ENCODE peak calls at places on chromosomes 12 and 14, in ten cellular contexts. One of them, this sample, is unnamed.

GRCh38 chr12:46830731-46831334 is 5.0 kb upstream of the SLC38A4 start:
- DNase-seq in SW 1271: no peak
- DNase-seq in SHP77: no peak
- DNase-seq in GM19239: no peak
- DNase-seq in upper lobe of right lung: no peak
- DNase-seq in tibial artery: no peak
- DNase-seq in activated CD4-positive, alpha-beta T cell treated with anti-CD3 and anti-CD28 coated beads, Interleukin-2, amount 50 U/mL, for 48 hours: no peak
- DNase-seq in activated CD8-positive, alpha-beta T cell treated with anti-CD3 and anti-CD28 coated beads, Interleukin-2, amount 10 ng/mL, durations not matched to agents 7 days and 5 days: no peak
- DNase-seq in NCI-H1930: peak; percentile 54
- DNase-seq in CD4-positive, CD25-positive, alpha-beta regulatory T cell: no peak
- DNase-seq in this sample: no peak

GRCh38 chr12:46659032-46659703 is 166.6 kb downstream of the SLC38A4 start:
- DNase-seq in SW 1271: no peak
- DNase-seq in SHP77: no peak
- DNase-seq in GM19239: no peak
- DNase-seq in upper lobe of right lung: no peak
- DNase-seq in tibial artery: no peak
- DNase-seq in activated CD4-positive, alpha-beta T cell treated with anti-CD3 and anti-CD28 coated beads, Interleukin-2, amount 50 U/mL, for 48 hours: no peak
- DNase-seq in activated CD8-positive, alpha-beta T cell treated with anti-CD3 and anti-CD28 coated beads, Interleukin-2, amount 10 ng/mL, durations not matched to agents 7 days and 5 days: no peak
- DNase-seq in NCI-H1930: no peak
- DNase-seq in CD4-positive, CD25-positive, alpha-beta regulatory T cell: no peak
- DNase-seq in this sample: no peak

GRCh38 chr12:67647251-67647546 is 1.3 kb upstream of the DYRK2 start:
- DNase-seq in SW 1271: no peak
- DNase-seq in SHP77: peak; percentile 9
- DNase-seq in GM19239: no peak
- DNase-seq in upper lobe of right lung: no peak
- DNase-seq in tibial artery: no peak
- DNase-seq in activated CD4-positive, alpha-beta T cell treated with anti-CD3 and anti-CD28 coated beads, Interleukin-2, amount 50 U/mL, for 48 hours: no peak
- DNase-seq in activated CD8-positive, alpha-beta T cell treated with anti-CD3 and anti-CD28 coated beads, Interleukin-2, amount 10 ng/mL, durations not matched to agents 7 days and 5 days: no peak
- DNase-seq in NCI-H1930: peak; percentile 6
- DNase-seq in CD4-positive, CD25-positive, alpha-beta regulatory T cell: no peak
- DNase-seq in this sample: no peak

GRCh38 chr14:65226824-65227604 is 124.7 kb upstream of the MAX start:
- DNase-seq in SW 1271: no peak
- DNase-seq in SHP77: no peak
- DNase-seq in GM19239: no peak
- DNase-seq in upper lobe of right lung: no peak
- DNase-seq in tibial artery: peak; percentile 21
- DNase-seq in activated CD4-positive, alpha-beta T cell treated with anti-CD3 and anti-CD28 coated beads, Interleukin-2, amount 50 U/mL, for 48 hours: no peak
- DNase-seq in activated CD8-positive, alpha-beta T cell treated with anti-CD3 and anti-CD28 coated beads, Interleukin-2, amount 10 ng/mL, durations not matched to agents 7 days and 5 days: no peak
- DNase-seq in NCI-H1930: no peak
- DNase-seq in CD4-positive, CD25-positive, alpha-beta regulatory T cell: no peak
- DNase-seq in this sample: no peak

GRCh38 chr12:49476091-49476490 is 62.7 kb upstream of the KCNH3 start:
- DNase-seq in SW 1271: no peak
- DNase-seq in SHP77: no peak
- DNase-seq in GM19239: no peak
- DNase-seq in upper lobe of right lung: no peak
- DNase-seq in tibial artery: no peak
- DNase-seq in activated CD4-positive, alpha-beta T cell treated with anti-CD3 and anti-CD28 coated beads, Interleukin-2, amount 50 U/mL, for 48 hours: no peak
- DNase-seq in activated CD8-positive, alpha-beta T cell treated with anti-CD3 and anti-CD28 coated beads, Interleukin-2, amount 10 ng/mL, durations not matched to agents 7 days and 5 days: no peak
- DNase-seq in NCI-H1930: no peak
- DNase-seq in CD4-positive, CD25-positive, alpha-beta regulatory T cell: no peak
- DNase-seq in this sample: no peak

GRCh38 chr12:63206908-63207307 is 55.9 kb upstream of the AVPR1A start:
- DNase-seq in SW 1271: no peak
- DNase-seq in SHP77: peak; percentile 83
- DNase-seq in GM19239: no peak
- DNase-seq in upper lobe of right lung: no peak
- DNase-seq in tibial artery: no peak
- DNase-seq in activated CD4-positive, alpha-beta T cell treated with anti-CD3 and anti-CD28 coated beads, Interleukin-2, amount 50 U/mL, for 48 hours: no peak
- DNase-seq in activated CD8-positive, alpha-beta T cell treated with anti-CD3 and anti-CD28 coated beads, Interleukin-2, amount 10 ng/mL, durations not matched to agents 7 days and 5 days: no peak
- DNase-seq in NCI-H1930: no peak
- DNase-seq in CD4-positive, CD25-positive, alpha-beta regulatory T cell: no peak
- DNase-seq in this sample: no peak

GRCh38 chr12:113392988-113393579 is 10.6 kb downstream of the SDS start:
- DNase-seq in SW 1271: no peak
- DNase-seq in SHP77: no peak
- DNase-seq in GM19239: no peak
- DNase-seq in upper lobe of right lung: no peak
- DNase-seq in tibial artery: no peak
- DNase-seq in activated CD4-positive, alpha-beta T cell treated with anti-CD3 and anti-CD28 coated beads, Interleukin-2, amount 50 U/mL, for 48 hours: no peak
- DNase-seq in activated CD8-positive, alpha-beta T cell treated with anti-CD3 and anti-CD28 coated beads, Interleukin-2, amount 10 ng/mL, durations not matched to agents 7 days and 5 days: no peak
- DNase-seq in NCI-H1930: no peak
- DNase-seq in CD4-positive, CD25-positive, alpha-beta regulatory T cell: no peak
- DNase-seq in this sample: no peak

GRCh38 chr12:26327975-26328635 is 132.7 kb downstream of the SSPN start:
- DNase-seq in SW 1271: no peak
- DNase-seq in SHP77: no peak
- DNase-seq in GM19239: no peak
- DNase-seq in upper lobe of right lung: no peak
- DNase-seq in tibial artery: no peak
- DNase-seq in activated CD4-positive, alpha-beta T cell treated with anti-CD3 and anti-CD28 coated beads, Interleukin-2, amount 50 U/mL, for 48 hours: no peak
- DNase-seq in activated CD8-positive, alpha-beta T cell treated with anti-CD3 and anti-CD28 coated beads, Interleukin-2, amount 10 ng/mL, durations not matched to agents 7 days and 5 days: no peak
- DNase-seq in NCI-H1930: no peak
- DNase-seq in CD4-positive, CD25-positive, alpha-beta regulatory T cell: no peak
- DNase-seq in this sample: no peak

GRCh38 chr12:48903982-48904411 is 21.3 kb downstream of the FKBP11 start:
- DNase-seq in SW 1271: no peak
- DNase-seq in SHP77: peak; percentile 91
- DNase-seq in GM19239: peak; percentile 61
- DNase-seq in upper lobe of right lung: peak; percentile 76
- DNase-seq in tibial artery: peak; percentile 81
- DNase-seq in activated CD4-positive, alpha-beta T cell treated with anti-CD3 and anti-CD28 coated beads, Interleukin-2, amount 50 U/mL, for 48 hours: peak; percentile 85
- DNase-seq in activated CD8-positive, alpha-beta T cell treated with anti-CD3 and anti-CD28 coated beads, Interleukin-2, amount 10 ng/mL, durations not matched to agents 7 days and 5 days: peak; percentile 88
- DNase-seq in NCI-H1930: peak; percentile 82
- DNase-seq in CD4-positive, CD25-positive, alpha-beta regulatory T cell: peak; percentile 83
- DNase-seq in this sample: no peak

GRCh38 chr12:89529738-89530137 is 3.9 kb upstream of the POC1B start:
- DNase-seq in SW 1271: peak; percentile 67
- DNase-seq in SHP77: peak; percentile 20
- DNase-seq in GM19239: peak; percentile 25
- DNase-seq in upper lobe of right lung: no peak
- DNase-seq in tibial artery: no peak
- DNase-seq in activated CD4-positive, alpha-beta T cell treated with anti-CD3 and anti-CD28 coated beads, Interleukin-2, amount 50 U/mL, for 48 hours: no peak
- DNase-seq in activated CD8-positive, alpha-beta T cell treated with anti-CD3 and anti-CD28 coated beads, Interleukin-2, amount 10 ng/mL, durations not matched to agents 7 days and 5 days: no peak
- DNase-seq in NCI-H1930: peak; percentile 7
- DNase-seq in CD4-positive, CD25-positive, alpha-beta regulatory T cell: peak; percentile 60
- DNase-seq in this sample: no peak

GRCh38 chr12:96197503-96198272 is 3.5 kb downstream of the ELK3 start:
- DNase-seq in SW 1271: peak; percentile 94
- DNase-seq in SHP77: no peak
- DNase-seq in GM19239: no peak
- DNase-seq in upper lobe of right lung: no peak
- DNase-seq in tibial artery: no peak
- DNase-seq in activated CD4-positive, alpha-beta T cell treated with anti-CD3 and anti-CD28 coated beads, Interleukin-2, amount 50 U/mL, for 48 hours: no peak
- DNase-seq in activated CD8-positive, alpha-beta T cell treated with anti-CD3 and anti-CD28 coated beads, Interleukin-2, amount 10 ng/mL, durations not matched to agents 7 days and 5 days: no peak
- DNase-seq in NCI-H1930: no peak
- DNase-seq in CD4-positive, CD25-positive, alpha-beta regulatory T cell: no peak
- DNase-seq in this sample: no peak

GRCh38 chr12:80195143-80195726 is 95.9 kb downstream of the OTOGL start:
- DNase-seq in SW 1271: peak; percentile 42
- DNase-seq in SHP77: no peak
- DNase-seq in GM19239: no peak
- DNase-seq in upper lobe of right lung: no peak
- DNase-seq in tibial artery: no peak
- DNase-seq in activated CD4-positive, alpha-beta T cell treated with anti-CD3 and anti-CD28 coated beads, Interleukin-2, amount 50 U/mL, for 48 hours: no peak
- DNase-seq in activated CD8-positive, alpha-beta T cell treated with anti-CD3 and anti-CD28 coated beads, Interleukin-2, amount 10 ng/mL, durations not matched to agents 7 days and 5 days: no peak
- DNase-seq in NCI-H1930: peak; percentile 43
- DNase-seq in CD4-positive, CD25-positive, alpha-beta regulatory T cell: no peak
- DNase-seq in this sample: no peak

GRCh38 chr12:108214486-108214885 is 85.4 kb downstream of the WSCD2 start:
- DNase-seq in SW 1271: no peak
- DNase-seq in SHP77: no peak
- DNase-seq in GM19239: peak; percentile 28
- DNase-seq in upper lobe of right lung: no peak
- DNase-seq in tibial artery: no peak
- DNase-seq in activated CD4-positive, alpha-beta T cell treated with anti-CD3 and anti-CD28 coated beads, Interleukin-2, amount 50 U/mL, for 48 hours: peak; percentile 16
- DNase-seq in activated CD8-positive, alpha-beta T cell treated with anti-CD3 and anti-CD28 coated beads, Interleukin-2, amount 10 ng/mL, durations not matched to agents 7 days and 5 days: peak; percentile 51
- DNase-seq in NCI-H1930: no peak
- DNase-seq in CD4-positive, CD25-positive, alpha-beta regulatory T cell: no peak
- DNase-seq in this sample: no peak

This sample was measured in RWPE2.